ENCODE peak calls at places on chromosomes 2 and 18, in nine cellular contexts. Y is EL, T is CD14-positive monocyte, D is GM13976, N is M059J, Q is memory B cell, U is anterior cingulate cortex, O is NCI-H69, Z is body of pancreas. L is an unnamed sample.

GRCh38 chr2:108351889-108352288 is 25.9 kb upstream of the SULT1C4 start:
- DNase-seq in Y (no peak), T (no peak), D (no peak), N (no peak), Q (no peak), U (no peak), O (no peak), Z (no peak), L (no peak)

GRCh38 chr2:117170897-117171296 is 643.6 kb upstream of the DDX18 start:
- DNase-seq in Y (no peak), T (no peak), D (no peak), N (no peak), Q (no peak), U (no peak), O (no peak), Z (no peak), L (no peak)

GRCh38 chr2:41764919-41765318 is 282.9 kb upstream of the PKDCC start:
- DNase-seq in Y (no peak), T (no peak), D (no peak), N (no peak), Q (no peak), U (no peak), O (peak), Z (no peak), L (no peak)

GRCh38 chr2:221377597-221377996 is 194.5 kb downstream of the EPHA4 start:
- DNase-seq in Y (no peak), T (no peak), D (no peak), N (no peak), Q (no peak), U (no peak), O (no peak), Z (no peak), L (no peak)

GRCh38 chr2:31296641-31297287 is 62.8 kb downstream of the EHD3 start:
- DNase-seq in Y (peak), T (no peak), D (no peak), N (peak), Q (no peak), U (no peak), O (no peak), Z (no peak), L (no peak)

GRCh38 chr2:149832256-149832655 is 244.7 kb upstream of the MMADHC start:
- DNase-seq in Y (peak), T (no peak), D (no peak), N (peak), Q (no peak), U (no peak), O (no peak), Z (no peak), L (no peak)

GRCh38 chr2:188609321-188610049 is 317.8 kb downstream of the GULP1 start:
- DNase-seq in Y (peak), T (no peak), D (no peak), N (peak), Q (no peak), U (no peak), O (no peak), Z (no peak), L (no peak)

GRCh38 chr2:595141-595805 is 81.9 kb downstream of the TMEM18 start:
- DNase-seq in Y (no peak), T (no peak), D (no peak), N (no peak), Q (no peak), U (no peak), O (no peak), Z (no peak), L (no peak)

GRCh38 chr2:231223458-231223970 is 25.1 kb downstream of the ARMC9 start:
- DNase-seq in Y (no peak), T (no peak), D (no peak), N (no peak), Q (no peak), U (no peak), O (no peak), Z (no peak), L (no peak)

GRCh38 chr2:129010262-129010661 is 691.6 kb upstream of the HS6ST1 start:
- DNase-seq in Y (no peak), T (no peak), D (no peak), N (no peak), Q (no peak), U (no peak), O (no peak), Z (no peak), L (no peak)

GRCh38 chr2:197273485-197273884 is 37.1 kb downstream of the ANKRD44 start:
- DNase-seq in Y (no peak), T (no peak), D (no peak), N (peak), Q (no peak), U (no peak), O (peak), Z (peak), L (no peak)

GRCh38 chr2:236956641-236957040 is 129.0 kb upstream of the COPS8 start:
- DNase-seq in Y (no peak), T (no peak), D (no peak), N (no peak), Q (no peak), U (no peak), O (no peak), Z (no peak), L (no peak)

GRCh38 chr18:73458186-73458964 is 590.6 kb upstream of the NETO1 start:
- DNase-seq in Y (no peak), T (no peak), D (no peak), N (no peak), Q (no peak), U (no peak), O (no peak), Z (no peak), L (no peak)

GRCh38 chr2:216651370-216651881 is 18.2 kb downstream of the IGFBP2 start:
- DNase-seq in Y (no peak), T (no peak), D (no peak), N (peak), Q (no peak), U (no peak), O (no peak), Z (peak), L (no peak)

GRCh38 chr2:98585386-98585785 is 22.9 kb downstream of the COA5 start:
- DNase-seq in Y (no peak), T (no peak), D (no peak), N (no peak), Q (no peak), U (no peak), O (no peak), Z (no peak), L (no peak)

GRCh38 chr2:178830451-178830850 is 23.2 kb upstream of the TTN start:
- DNase-seq in Y (no peak), T (no peak), D (no peak), N (no peak), Q (no peak), U (no peak), O (peak), Z (no peak), L (no peak)

GRCh38 chr2:64751286-64752260 is 97.9 kb upstream of the SERTAD2 start:
- DNase-seq in Y (peak), T (no peak), D (no peak), N (peak), Q (peak), U (peak), O (peak), Z (peak), L (peak)

GRCh38 chr18:54148678-54149077 is 75.8 kb downstream of the MBD2 start:
- DNase-seq in Y (no peak), T (no peak), D (no peak), N (no peak), Q (no peak), U (no peak), O (no peak), Z (no peak), L (no peak)

GRCh38 chr2:219567791-219568361 is 3.5 kb downstream of the OBSL1 start:
- DNase-seq in Y (no peak), T (no peak), D (no peak), N (no peak), Q (no peak), U (no peak), O (no peak), Z (no peak), L (no peak)

GRCh38 chr2:72806280-72806955 is 19.4 kb downstream of the EXOC6B start:
- DNase-seq in Y (peak), T (no peak), D (no peak), N (peak), Q (no peak), U (no peak), O (no peak), Z (no peak), L (no peak)

GRCh38 chr18:6624729-6625308 is 104.7 kb upstream of the ARHGAP28 start:
- DNase-seq in Y (peak), T (no peak), D (no peak), N (peak), Q (no peak), U (no peak), O (no peak), Z (no peak), L (peak)

GRCh38 chr18:2948038-2948437 is 64.9 kb downstream of the LPIN2 start:
- DNase-seq in Y (peak), T (no peak), D (no peak), N (peak), Q (no peak), U (no peak), O (peak), Z (peak), L (peak)

GRCh38 chr2:75870133-75870532 is 159.4 kb upstream of the GCFC2 start:
- DNase-seq in Y (no peak), T (no peak), D (no peak), N (no peak), Q (no peak), U (no peak), O (no peak), Z (no peak), L (no peak)